ENCODE peak calls at places on chromosomes 11 and 22, in four cellular contexts. I, X, D and B are unnamed samples.

GRCh38 chr11:93700830-93701229 is 39.3 kb downstream of the CEP295 start:
- DNase-seq in I (no peak), X (no peak), D (no peak), B (no peak)

GRCh38 chr11:116376547-116376946 is 396.2 kb downstream of the BUD13 start:
- DNase-seq in I (no peak), X (no peak), D (no peak), B (peak; percentile 77)

GRCh38 chr22:44042822-44043221 is 18.7 kb downstream of the PARVB start:
- DNase-seq in I (no peak), X (no peak), D (no peak), B (peak; percentile 33)

GRCh38 chr22:21754523-21755128 is 19.0 kb upstream of the YPEL1 start:
- DNase-seq in I (no peak), X (peak; percentile 20), D (no peak), B (no peak)

GRCh38 chr11:57321388-57321995 is 3.3 kb downstream of the TNKS1BP1 start:
- DNase-seq in I (peak; percentile 39), X (no peak), D (no peak), B (peak; percentile 30)

GRCh38 chr11:112049777-112050176 is 24.0 kb downstream of the PIH1D2 start:
- DNase-seq in I (no peak), X (no peak), D (no peak), B (no peak)

GRCh38 chr22:49091917-49092545 is 735.6 kb downstream of the BRD1 start:
- DNase-seq in I (no peak), X (no peak), D (no peak), B (no peak)

GRCh38 chr11:111574373-111575230 is 27.6 kb upstream of the SIK2 start:
- DNase-seq in I (no peak), X (no peak), D (no peak), B (peak; percentile 42)

GRCh38 chr22:50271519-50271970 is 1.4 kb upstream of the MAPK11 start:
- DNase-seq in I (peak; percentile 84), X (peak; percentile 34), D (no peak), B (peak; percentile 83)

GRCh38 chr11:106828576-106828975 is 189.7 kb downstream of the GUCY1A2 start:
- DNase-seq in I (no peak), X (no peak), D (no peak), B (no peak)

GRCh38 chr11:2517016-2517385 is 72.2 kb downstream of the KCNQ1 start:
- DNase-seq in I (no peak), X (no peak), D (no peak), B (no peak)

GRCh38 chr11:57230797-57231538 is 6.1 kb downstream of the APLNR start:
- DNase-seq in I (no peak), X (no peak), D (no peak), B (no peak)

GRCh38 chr22:46057762-46058420 is 80.9 kb upstream of the WNT7B start:
- DNase-seq in I (no peak), X (peak; percentile 22), D (peak; percentile 78), B (peak; percentile 73)

GRCh38 chr22:27804683-27805297 is 3.2 kb upstream of the MN1 start:
- DNase-seq in I (peak; percentile 86), X (peak; percentile 84), D (peak; percentile 81), B (peak; percentile 56)

GRCh38 chr11:3989891-3990290 is 104.7 kb upstream of the RRM1 start:
- DNase-seq in I (no peak), X (no peak), D (no peak), B (no peak)

GRCh38 chr11:1450344-1450875 is 36.2 kb downstream of the MOB2 start:
- DNase-seq in I (no peak), X (no peak), D (no peak), B (no peak)

GRCh38 chr11:111361082-111361801 is 17.8 kb downstream of the POU2AF1 start:
- DNase-seq in I (no peak), X (no peak), D (no peak), B (no peak)

GRCh38 chr11:73866095-73866579 is 10.5 kb downstream of the COA4 start:
- DNase-seq in I (no peak), X (no peak), D (no peak), B (peak; percentile 66)

GRCh38 chr11:199782-200181 is 6.9 kb downstream of the SCGB1C1 start:
- DNase-seq in I (no peak), X (no peak), D (no peak), B (no peak)

GRCh38 chr11:132405728-132406127 is 1035.3 kb downstream of the NTM start:
- DNase-seq in I (no peak), X (no peak), D (no peak), B (no peak)

GRCh38 chr11:92083123-92083522 is 141.5 kb upstream of the FAT3 start:
- DNase-seq in I (no peak), X (no peak), D (no peak), B (no peak)

GRCh38 chr11:62546937-62547625 is 475 bp upstream of the AHNAK start:
- DNase-seq in I (peak; percentile 77), X (no peak), D (peak; percentile 45), B (peak; percentile 56)

GRCh38 chr11:36088234-36088975 is 144.5 kb downstream of the LDLRAD3 start:
- DNase-seq in I (no peak), X (no peak), D (no peak), B (no peak)

GRCh38 chr11:19345519-19345847 is 104.7 kb upstream of the E2F8 start:
- DNase-seq in I (no peak), X (no peak), D (no peak), B (peak; percentile 62)

GRCh38 chr11:126696976-126697375 is 303.6 kb downstream of the KIRREL3 start:
- DNase-seq in I (no peak), X (no peak), D (no peak), B (no peak)

GRCh38 chr22:45202333-45203149 is 38.2 kb downstream of the KIAA0930 start:
- DNase-seq in I (no peak), X (no peak), D (no peak), B (peak; percentile 14)

GRCh38 chr11:101907826-101908225 is 7.0 kb upstream of the CEP126 start:
- DNase-seq in I (no peak), X (no peak), D (no peak), B (no peak)

GRCh38 chr11:122746050-122746478 is 90.5 kb downstream of the UBASH3B start:
- DNase-seq in I (no peak), X (no peak), D (no peak), B (no peak)

GRCh38 chr11:17810041-17810440 is 75.5 kb downstream of the KCNC1 start:
- DNase-seq in I (no peak), X (no peak), D (no peak), B (no peak)

GRCh38 chr11:14136561-14136960 is 174.0 kb downstream of the SPON1 start:
- DNase-seq in I (no peak), X (no peak), D (no peak), B (no peak)

GRCh38 chr11:74543991-74544390 is 48.4 kb upstream of the POLD3 start:
- DNase-seq in I (peak; percentile 22), X (no peak), D (no peak), B (peak; percentile 95)

GRCh38 chr11:121561240-121561639 is 108.5 kb upstream of the SORL1-AS1 start:
- DNase-seq in I (no peak), X (no peak), D (no peak), B (no peak)

GRCh38 chr11:110303414-110303826 is 7.0 kb upstream of the RDX start:
- DNase-seq in I (peak; percentile 25), X (no peak), D (no peak), B (no peak)

GRCh38 chr11:66107600-66108151 is 37.6 kb downstream of the PACS1 start:
- DNase-seq in I (no peak), X (no peak), D (no peak), B (no peak)